ENCODE peak calls at places on chromosomes 6 and 20, in eight cellular contexts. One of them, this sample, is unnamed.
A peak's percentile ranks its signal among the peaks of the same experiment; 100 is the strongest.

GRCh38 chr6:47112311-47112710 is 70.2 kb upstream of the ADGRF1 start:
- DNase-seq in transverse colon: no peak
- DNase-seq in Panc1: no peak
- DNase-seq in spleen: no peak
- DNase-seq in GM23338: no peak
- DNase-seq in suprapubic skin: no peak
- DNase-seq in sigmoid colon: no peak
- DNase-seq in stomach: no peak
- DNase-seq in this sample: no peak

GRCh38 chr6:110548124-110548847 is 71.9 kb upstream of the SLC22A16 start:
- DNase-seq in transverse colon: no peak
- DNase-seq in Panc1: no peak
- DNase-seq in spleen: no peak
- DNase-seq in GM23338: no peak
- DNase-seq in suprapubic skin: no peak
- DNase-seq in sigmoid colon: no peak
- DNase-seq in stomach: no peak
- DNase-seq in this sample: no peak

GRCh38 chr6:109961666-109962065 is 16.4 kb upstream of the GPR6 start:
- DNase-seq in transverse colon: no peak
- DNase-seq in Panc1: no peak
- DNase-seq in spleen: no peak
- DNase-seq in GM23338: no peak
- DNase-seq in suprapubic skin: no peak
- DNase-seq in sigmoid colon: no peak
- DNase-seq in stomach: no peak
- DNase-seq in this sample: no peak

GRCh38 chr20:57746832-57747404 is 37.1 kb upstream of the PMEPA1 start:
- DNase-seq in transverse colon: no peak
- DNase-seq in Panc1: no peak
- DNase-seq in spleen: peak; percentile 39
- DNase-seq in GM23338: no peak
- DNase-seq in suprapubic skin: no peak
- DNase-seq in sigmoid colon: peak; percentile 48
- DNase-seq in stomach: no peak
- DNase-seq in this sample: no peak

GRCh38 chr20:50305636-50306477 is 115.2 kb downstream of the CEBPB start:
- DNase-seq in transverse colon: peak; percentile 71
- DNase-seq in Panc1: no peak
- DNase-seq in spleen: peak; percentile 69
- DNase-seq in GM23338: no peak
- DNase-seq in suprapubic skin: no peak
- DNase-seq in sigmoid colon: peak; percentile 93
- DNase-seq in stomach: no peak
- DNase-seq in this sample: no peak

GRCh38 chr6:41037107-41037900 is 1.7 kb downstream of the UNC5CL start:
- DNase-seq in transverse colon: no peak
- DNase-seq in Panc1: no peak
- DNase-seq in spleen: no peak
- DNase-seq in GM23338: no peak
- DNase-seq in suprapubic skin: no peak
- DNase-seq in sigmoid colon: no peak
- DNase-seq in stomach: no peak
- DNase-seq in this sample: no peak

GRCh38 chr6:44733868-44734267 is 346.4 kb downstream of the CDC5L start:
- DNase-seq in transverse colon: peak; percentile 55
- DNase-seq in Panc1: no peak
- DNase-seq in spleen: no peak
- DNase-seq in GM23338: no peak
- DNase-seq in suprapubic skin: no peak
- DNase-seq in sigmoid colon: peak; percentile 90
- DNase-seq in stomach: no peak
- DNase-seq in this sample: no peak

GRCh38 chr6:155158044-155158843 is 105.6 kb upstream of the CLDN20 start:
- DNase-seq in transverse colon: no peak
- DNase-seq in Panc1: no peak
- DNase-seq in spleen: no peak
- DNase-seq in GM23338: no peak
- DNase-seq in suprapubic skin: no peak
- DNase-seq in sigmoid colon: no peak
- DNase-seq in stomach: no peak
- DNase-seq in this sample: no peak

GRCh38 chr20:37932919-37933318 is 30.0 kb downstream of the VSTM2L start:
- DNase-seq in transverse colon: no peak
- DNase-seq in Panc1: no peak
- DNase-seq in spleen: no peak
- DNase-seq in GM23338: no peak
- DNase-seq in suprapubic skin: no peak
- DNase-seq in sigmoid colon: no peak
- DNase-seq in stomach: no peak
- DNase-seq in this sample: no peak

GRCh38 chr6:45626087-45626891 is 248.6 kb upstream of the SUPT3H start:
- DNase-seq in transverse colon: no peak
- DNase-seq in Panc1: no peak
- DNase-seq in spleen: no peak
- DNase-seq in GM23338: no peak
- DNase-seq in suprapubic skin: no peak
- DNase-seq in sigmoid colon: no peak
- DNase-seq in stomach: no peak
- DNase-seq in this sample: no peak

GRCh38 chr6:55668625-55669024 is 89.6 kb upstream of the HMGCLL1 start:
- DNase-seq in transverse colon: no peak
- DNase-seq in Panc1: no peak
- DNase-seq in spleen: no peak
- DNase-seq in GM23338: peak; percentile 17
- DNase-seq in suprapubic skin: no peak
- DNase-seq in sigmoid colon: no peak
- DNase-seq in stomach: no peak
- DNase-seq in this sample: no peak

GRCh38 chr20:17969276-17969883 is 562 bp downstream of the MGME1 start:
- DNase-seq in transverse colon: peak; percentile 52
- DNase-seq in Panc1: no peak
- DNase-seq in spleen: no peak
- DNase-seq in GM23338: peak; percentile 57
- DNase-seq in suprapubic skin: peak; percentile 76
- DNase-seq in sigmoid colon: no peak
- DNase-seq in stomach: peak; percentile 52
- DNase-seq in this sample: no peak

GRCh38 chr6:15800821-15801617 is 138.2 kb upstream of the DTNBP1 start:
- DNase-seq in transverse colon: no peak
- DNase-seq in Panc1: no peak
- DNase-seq in spleen: no peak
- DNase-seq in GM23338: no peak
- DNase-seq in suprapubic skin: no peak
- DNase-seq in sigmoid colon: no peak
- DNase-seq in stomach: no peak
- DNase-seq in this sample: no peak

DNA sequence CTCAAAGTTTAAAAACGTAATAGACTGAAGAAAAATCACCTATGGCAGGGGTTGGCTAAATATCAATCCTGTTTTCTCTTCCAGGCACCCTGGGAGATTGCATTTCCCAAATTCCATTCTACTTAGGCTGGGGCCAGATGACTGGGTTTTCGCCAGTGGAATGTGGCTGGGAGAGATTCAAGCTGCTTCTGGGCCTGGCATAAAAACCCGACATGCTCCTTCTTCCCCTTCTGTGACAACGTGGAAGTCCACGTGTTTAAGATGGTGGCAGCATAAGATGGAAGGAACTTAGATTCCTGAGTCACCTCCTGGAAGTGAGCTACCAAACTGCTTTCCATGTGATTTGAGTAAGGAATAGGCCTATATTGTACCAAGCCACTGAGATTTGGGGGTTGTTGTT is 82.1 kb upstream of the CD83 start:
- DNase-seq in transverse colon: no peak
- DNase-seq in Panc1: no peak
- DNase-seq in spleen: no peak
- DNase-seq in GM23338: peak; percentile 82
- DNase-seq in suprapubic skin: no peak
- DNase-seq in sigmoid colon: no peak
- DNase-seq in stomach: no peak
- DNase-seq in this sample: no peak
- TF ChIP-seq POLR2AphosphoS5 in transverse colon: no peak
- TF ChIP-seq POLR2AphosphoS5 in Panc1: no peak
- TF ChIP-seq POLR2AphosphoS5 in spleen: no peak
- TF ChIP-seq POLR2AphosphoS5 in GM23338: no peak
- TF ChIP-seq POLR2AphosphoS5 in suprapubic skin: no peak
- TF ChIP-seq POLR2AphosphoS5 in sigmoid colon: no peak
- TF ChIP-seq POLR2AphosphoS5 in stomach: no peak
- TF ChIP-seq POLR2AphosphoS5 in this sample: no peak

DNA sequence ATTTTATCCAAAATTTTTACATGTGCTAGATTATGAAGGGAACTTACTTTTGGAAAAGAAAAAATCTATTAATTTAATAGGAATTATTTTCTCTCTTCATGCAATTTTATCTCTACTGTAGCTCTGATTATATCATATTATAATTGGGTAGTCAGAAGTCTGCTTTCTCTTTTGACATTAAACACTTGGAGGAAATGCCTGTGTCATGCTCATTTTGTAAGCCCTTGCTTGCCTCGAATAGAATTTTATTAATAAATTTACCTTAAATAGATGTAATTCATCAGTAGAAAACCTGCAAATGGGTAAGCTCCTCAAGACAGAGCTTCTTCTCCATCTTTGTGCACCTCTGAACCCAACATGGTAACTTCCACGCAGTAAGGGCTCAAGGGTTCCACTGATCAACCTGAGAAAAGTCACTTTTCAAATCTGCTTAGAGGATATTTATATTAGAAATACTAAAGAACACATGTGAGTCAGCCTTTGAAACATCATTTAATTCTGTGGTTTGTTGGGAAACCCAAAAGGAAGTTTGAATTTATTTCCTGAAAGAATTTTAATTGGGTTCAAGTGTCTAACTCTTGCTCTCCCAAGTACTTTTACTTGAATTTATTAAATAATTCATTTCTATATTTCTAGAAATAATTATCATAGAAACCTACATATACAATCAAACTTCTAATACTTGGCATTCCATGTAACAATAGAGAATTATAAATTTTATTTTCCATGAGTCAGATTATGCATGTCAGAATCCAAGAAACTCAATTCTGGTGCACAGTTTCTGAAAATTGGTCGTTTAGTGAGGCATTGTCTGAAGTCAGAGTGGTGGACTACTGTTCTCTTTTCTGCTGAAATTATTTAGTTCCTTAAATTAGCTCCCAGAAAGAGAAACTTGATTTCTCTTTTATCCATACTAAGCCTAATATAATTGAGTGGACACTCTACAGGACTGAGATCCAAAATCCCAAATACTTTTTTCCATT is 265.8 kb downstream of the ALDH8A1 start:
- DNase-seq in transverse colon: no peak
- DNase-seq in Panc1: no peak
- DNase-seq in spleen: no peak
- DNase-seq in GM23338: no peak
- DNase-seq in suprapubic skin: no peak
- DNase-seq in sigmoid colon: no peak
- DNase-seq in stomach: no peak
- DNase-seq in this sample: no peak
- TF ChIP-seq POLR2AphosphoS5 in transverse colon: no peak
- TF ChIP-seq POLR2AphosphoS5 in Panc1: no peak
- TF ChIP-seq POLR2AphosphoS5 in spleen: no peak
- TF ChIP-seq POLR2AphosphoS5 in GM23338: no peak
- TF ChIP-seq POLR2AphosphoS5 in suprapubic skin: no peak
- TF ChIP-seq POLR2AphosphoS5 in sigmoid colon: no peak
- TF ChIP-seq POLR2AphosphoS5 in stomach: no peak
- TF ChIP-seq POLR2AphosphoS5 in this sample: no peak

GRCh38 chr20:63973160-63973479 is 3.4 kb upstream of the ZNF512B start:
- DNase-seq in transverse colon: no peak
- DNase-seq in Panc1: no peak
- DNase-seq in spleen: no peak
- DNase-seq in GM23338: no peak
- DNase-seq in suprapubic skin: no peak
- DNase-seq in sigmoid colon: no peak
- DNase-seq in stomach: no peak
- DNase-seq in this sample: no peak
- TF ChIP-seq POLR2AphosphoS5 in transverse colon: no peak
- TF ChIP-seq POLR2AphosphoS5 in Panc1: no peak
- TF ChIP-seq POLR2AphosphoS5 in spleen: no peak
- TF ChIP-seq POLR2AphosphoS5 in GM23338: no peak
- TF ChIP-seq POLR2AphosphoS5 in suprapubic skin: no peak
- TF ChIP-seq POLR2AphosphoS5 in sigmoid colon: no peak
- TF ChIP-seq POLR2AphosphoS5 in stomach: no peak
- TF ChIP-seq POLR2AphosphoS5 in this sample: no peak

GRCh38 chr20:35463455-35464300 is 8.3 kb downstream of the CEP250 start:
- DNase-seq in transverse colon: peak; percentile 57
- DNase-seq in Panc1: peak; percentile 45
- DNase-seq in spleen: no peak
- DNase-seq in GM23338: peak; percentile 92
- DNase-seq in suprapubic skin: no peak
- DNase-seq in sigmoid colon: no peak
- DNase-seq in stomach: peak; percentile 58
- DNase-seq in this sample: peak; percentile 35

GRCh38 chr20:35465976-35466375 is 10.6 kb downstream of the CEP250 start:
- DNase-seq in transverse colon: no peak
- DNase-seq in Panc1: no peak
- DNase-seq in spleen: no peak
- DNase-seq in GM23338: no peak
- DNase-seq in suprapubic skin: no peak
- DNase-seq in sigmoid colon: no peak
- DNase-seq in stomach: no peak
- DNase-seq in this sample: no peak

GRCh38 chr20:35466856-35467255 is 11.5 kb downstream of the CEP250 start:
- DNase-seq in transverse colon: no peak
- DNase-seq in Panc1: no peak
- DNase-seq in spleen: no peak
- DNase-seq in GM23338: no peak
- DNase-seq in suprapubic skin: no peak
- DNase-seq in sigmoid colon: no peak
- DNase-seq in stomach: no peak
- DNase-seq in this sample: no peak

GRCh38 chr20:35468671-35469334 is 13.4 kb downstream of the CEP250 start:
- DNase-seq in transverse colon: no peak
- DNase-seq in Panc1: no peak
- DNase-seq in spleen: no peak
- DNase-seq in GM23338: no peak
- DNase-seq in suprapubic skin: no peak
- DNase-seq in sigmoid colon: no peak
- DNase-seq in stomach: no peak
- DNase-seq in this sample: no peak

DNA sequence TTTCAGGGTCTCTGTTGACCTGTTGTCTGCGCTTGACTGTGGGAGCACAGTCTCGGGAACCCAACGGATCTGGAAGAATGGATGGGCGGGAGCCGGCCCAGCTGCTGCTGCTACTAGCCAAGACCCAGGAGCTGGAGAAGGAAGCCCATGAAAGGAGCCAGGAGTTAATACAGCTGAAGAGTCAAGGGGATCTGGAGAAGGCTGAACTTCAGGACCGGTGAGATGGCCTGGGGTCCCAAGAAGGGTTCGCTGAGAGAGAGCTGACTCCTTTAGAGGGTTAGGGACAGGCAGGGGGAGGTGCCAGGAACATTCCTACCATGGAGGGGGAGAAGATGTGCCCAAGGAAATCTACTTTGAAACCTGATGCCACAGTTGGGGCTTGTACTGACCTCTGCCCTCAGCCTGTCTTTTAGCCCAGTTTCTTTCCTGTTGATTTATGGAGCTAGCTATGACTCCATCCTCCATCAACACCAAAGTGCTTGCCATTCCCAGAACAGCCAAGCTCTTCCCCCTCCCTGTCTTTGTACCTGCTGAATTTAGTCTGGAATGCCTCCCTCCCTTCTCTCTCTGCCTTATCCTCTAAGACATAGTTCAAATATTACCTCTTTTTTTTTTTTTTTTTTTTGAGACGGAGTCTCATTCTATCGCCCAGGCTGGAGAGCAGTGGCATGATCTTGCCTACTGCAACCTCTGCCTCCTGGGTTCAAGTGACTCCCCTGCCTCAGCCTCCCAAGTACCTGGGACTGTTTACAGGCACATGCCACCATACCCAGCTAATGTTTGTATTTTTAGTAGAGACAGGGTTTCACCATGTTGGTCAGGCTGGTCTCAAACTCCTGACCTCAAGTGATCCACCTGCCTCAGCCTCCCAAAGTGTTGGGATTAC is 12.2 kb downstream of the CEP250 start:
- DNase-seq in transverse colon: no peak
- DNase-seq in Panc1: no peak
- DNase-seq in spleen: no peak
- DNase-seq in GM23338: no peak
- DNase-seq in suprapubic skin: no peak
- DNase-seq in sigmoid colon: peak; percentile 72
- DNase-seq in stomach: no peak
- DNase-seq in this sample: no peak
- TF ChIP-seq POLR2AphosphoS5 in transverse colon: no peak
- TF ChIP-seq POLR2AphosphoS5 in Panc1: no peak
- TF ChIP-seq POLR2AphosphoS5 in spleen: no peak
- TF ChIP-seq POLR2AphosphoS5 in GM23338: no peak
- TF ChIP-seq POLR2AphosphoS5 in suprapubic skin: no peak
- TF ChIP-seq POLR2AphosphoS5 in sigmoid colon: no peak
- TF ChIP-seq POLR2AphosphoS5 in stomach: no peak
- TF ChIP-seq POLR2AphosphoS5 in this sample: no peak

This sample was measured in GM12891.